ENCODE peak calls at places on chromosomes 3 and 15, in six cellular contexts. E, I, X, R, H and D are unnamed samples.
A peak's percentile ranks its signal among the peaks of the same experiment; 100 is the strongest.

GRCh38 chr15:40274350-40275274 is 8.3 kb downstream of the ANKRD63 start:
- DNase-seq in H (peak; percentile 78), E (peak; percentile 66), I (peak; percentile 53), X (peak; percentile 81), R (peak; percentile 90), D (peak; percentile 83)

GRCh38 chr3:105620236-105620635 is 248.6 kb downstream of the CBLB start:
- DNase-seq in H (no peak), E (no peak), R (no peak), I (no peak), X (no peak), D (no peak)

GRCh38 chr3:61771976-61772375 is 210.6 kb downstream of the PTPRG start:
- DNase-seq in X (no peak), R (no peak), E (no peak), H (no peak), I (no peak), D (no peak)

GRCh38 chr3:79012530-79012913 is 755.3 kb downstream of the ROBO1 start:
- DNase-seq in H (no peak), R (no peak), E (no peak), I (no peak), X (no peak), D (no peak)

GRCh38 chr3:107660316-107660976 is 137.7 kb downstream of the BBX start:
- DNase-seq in H (no peak), X (no peak), I (no peak), E (no peak), R (peak; percentile 16), D (no peak)

GRCh38 chr3:188877381-188877780 is 294.4 kb upstream of the TPRG1 start:
- DNase-seq in E (no peak), H (no peak), R (no peak), X (no peak), I (no peak), D (no peak)

GRCh38 chr3:159675285-159675684 is 313.4 kb upstream of the IL12A start:
- DNase-seq in X (no peak), H (no peak), I (no peak), R (no peak), E (no peak), D (no peak)

GRCh38 chr3:185420762-185421161 is 57.8 kb downstream of the MAP3K13 start:
- DNase-seq in X (no peak), I (no peak), E (no peak), H (no peak), R (no peak), D (no peak)

GRCh38 chr3:62201438-62202035 is 171.8 kb downstream of the FEZF2 start:
- DNase-seq in R (no peak), E (no peak), H (no peak), X (no peak), I (no peak), D (no peak)

GRCh38 chr3:106116733-106117489 is 248.1 kb upstream of the CBLB start:
- DNase-seq in H (no peak), E (no peak), X (no peak), R (no peak), I (no peak), D (no peak)

GRCh38 chr3:101310580-101311375 is 9.6 kb downstream of the IMPG2 start:
- DNase-seq in X (no peak), R (no peak), H (no peak), I (no peak), E (no peak), D (no peak)